ENCODE peak calls at places on chromosomes 12 and 14, in five cellular contexts. A is H9, K is neuronal stem cell, I is adipocyte, O is PC-3. W is an unnamed sample.
A peak's percentile ranks its signal among the peaks of the same experiment; 100 is the strongest.

GRCh38 chr14:101408077-101408831 is 153.0 kb upstream of the DIO3 start:
- DNase-seq in A (no peak), K (no peak), I (peak; percentile 82), O (peak; percentile 84), W (no peak)

GRCh38 chr12:107449891-107450290 is 235.7 kb upstream of the PWP1 start:
- DNase-seq in A (no peak), K (no peak), I (no peak), O (peak; percentile 50), W (no peak)

GRCh38 chr14:102727336-102728095 is 49.7 kb upstream of the TRAF3 start:
- DNase-seq in A (no peak), K (no peak), I (no peak), O (no peak), W (no peak)

GRCh38 chr12:118374126-118374725 is 1.5 kb upstream of the TAOK3 start:
- DNase-seq in A (no peak), K (no peak), I (no peak), O (no peak), W (no peak)

GRCh38 chr12:89439946-89440345 is 84.7 kb downstream of the GALNT4 start:
- DNase-seq in A (no peak), K (no peak), I (no peak), O (peak; percentile 31), W (no peak)

GRCh38 chr14:51562816-51563215 is 88.9 kb upstream of the FRMD6 start:
- DNase-seq in A (no peak), K (no peak), I (no peak), O (peak; percentile 40), W (no peak)

GRCh38 chr14:61147898-61148549 is 133.1 kb downstream of the TMEM30B start:
- DNase-seq in A (no peak), K (no peak), I (peak; percentile 80), O (peak; percentile 99), W (peak; percentile 57)

GRCh38 chr12:39804479-39805241 is 185.1 kb upstream of the ABCD2 start:
- DNase-seq in A (no peak), K (no peak), I (no peak), O (no peak), W (no peak)

GRCh38 chr14:91367173-91368171 is 50.1 kb downstream of the CCDC88C start:
- DNase-seq in A (no peak), K (no peak), I (no peak), O (peak; percentile 79), W (no peak)

GRCh38 chr14:37865719-37866549 is 270.5 kb downstream of the TTC6 start:
- DNase-seq in A (no peak), K (no peak), I (no peak), O (no peak), W (peak; percentile 32)

GRCh38 chr14:78152246-78153068 is 17.7 kb upstream of the NRXN3 start:
- DNase-seq in A (no peak), K (no peak), I (no peak), O (no peak), W (no peak)

GRCh38 chr14:61753631-61754030 is 8.6 kb upstream of the SNAPC1 start:
- DNase-seq in A (no peak), K (no peak), I (no peak), O (no peak), W (peak; percentile 12)

GRCh38 chr12:91920276-91920675 is 225.4 kb downstream of the BTG1 start:
- DNase-seq in A (no peak), K (no peak), I (peak; percentile 55), O (peak; percentile 44), W (no peak)

GRCh38 chr12:88251798-88252197 is 109.7 kb downstream of the TMTC3 start:
- DNase-seq in A (no peak), K (no peak), I (no peak), O (no peak), W (no peak)

GRCh38 chr12:108326254-108326750 is 12.8 kb downstream of the CMKLR1 start:
- DNase-seq in A (no peak), K (no peak), I (no peak), O (no peak), W (no peak)

GRCh38 chr12:14785568-14785967 is 17.7 kb downstream of the WBP11 start:
- DNase-seq in A (no peak), K (no peak), I (no peak), O (no peak), W (no peak)

GRCh38 chr14:55099741-55100140 is 29.3 kb upstream of the LGALS3 start:
- DNase-seq in A (no peak), K (no peak), I (peak; percentile 63), O (no peak), W (no peak)

GRCh38 chr12:129934977-129935376 is 31.2 kb upstream of the TMEM132D start:
- DNase-seq in A (no peak), K (no peak), I (no peak), O (no peak), W (no peak)

GRCh38 chr12:87150969-87151662 is 878.1 kb downstream of the C12orf50 start:
- DNase-seq in A (peak; percentile 40), K (no peak), I (no peak), O (peak; percentile 56), W (no peak)

GRCh38 chr14:99215277-99215676 is 56.7 kb downstream of the BCL11B start:
- DNase-seq in A (no peak), K (no peak), I (peak; percentile 93), O (no peak), W (no peak)

GRCh38 chr14:61562321-61563161 is 132.8 kb upstream of the HIF1A start:
- DNase-seq in A (no peak), K (no peak), I (peak; percentile 93), O (peak; percentile 100), W (peak; percentile 90)

GRCh38 chr12:27013606-27014084 is 539 bp downstream of the TM7SF3 start:
- DNase-seq in A (no peak), K (no peak), I (peak; percentile 56), O (peak; percentile 36), W (no peak)

GRCh38 chr12:82099216-82099615 is 259.0 kb downstream of the CCDC59 start:
- DNase-seq in A (no peak), K (no peak), I (no peak), O (no peak), W (no peak)

GRCh38 chr12:52867636-52868035 is 18.8 kb upstream of the KRT78 start:
- DNase-seq in A (peak; percentile 73), K (no peak), I (no peak), O (no peak), W (no peak)

GRCh38 chr14:26255213-26255612 is 342.6 kb downstream of the NOVA1 start:
- DNase-seq in A (no peak), K (no peak), I (peak; percentile 34), O (peak; percentile 37), W (no peak)

GRCh38 chr14:51066576-51066975 is 28.3 kb downstream of the TRIM9 start:
- DNase-seq in A (no peak), K (no peak), I (no peak), O (no peak), W (no peak)

GRCh38 chr14:43535231-43535838 is 971.7 kb downstream of the FSCB start:
- DNase-seq in A (peak; percentile 46), K (no peak), I (no peak), O (no peak), W (no peak)

GRCh38 chr14:72907886-72908285 is 14.0 kb upstream of the DPF3 start:
- DNase-seq in A (no peak), K (no peak), I (peak; percentile 51), O (peak; percentile 69), W (no peak)

GRCh38 chr12:6460751-6461371 is 9.0 kb downstream of the TAPBPL start:
- DNase-seq in A (no peak), K (no peak), I (no peak), O (no peak), W (no peak)

GRCh38 chr14:78530078-78530477 is 359.9 kb downstream of the NRXN3 start:
- DNase-seq in A (peak; percentile 56), K (peak; percentile 76), I (peak; percentile 31), O (peak; percentile 23), W (no peak)

GRCh38 chr12:27970981-27971489 is 1.5 kb downstream of the PTHLH start:
- DNase-seq in A (peak; percentile 62), K (no peak), I (no peak), O (peak; percentile 90), W (no peak)

GRCh38 chr14:29156096-29156495 is 389.5 kb downstream of the FOXG1 start:
- DNase-seq in A (no peak), K (no peak), I (no peak), O (no peak), W (no peak)

GRCh38 chr14:63039800-63040380 is 5.4 kb downstream of the KCNH5 start:
- DNase-seq in A (no peak), K (no peak), I (peak; percentile 71), O (peak; percentile 86), W (peak; percentile 31)

GRCh38 chr12:96208346-96208745 is 14.2 kb downstream of the ELK3 start:
- DNase-seq in A (no peak), K (no peak), I (peak; percentile 77), O (peak; percentile 25), W (no peak)

GRCh38 chr12:96204381-96204780 is 10.2 kb downstream of the ELK3 start:
- DNase-seq in A (no peak), K (no peak), I (no peak), O (no peak), W (no peak)

GRCh38 chr12:96206957-96207356 is 12.8 kb downstream of the ELK3 start:
- DNase-seq in A (no peak), K (no peak), I (no peak), O (no peak), W (no peak)

GRCh38 chr12:96208801-96209534 is 14.8 kb downstream of the ELK3 start:
- DNase-seq in A (no peak), K (no peak), I (no peak), O (no peak), W (no peak)

DNA sequence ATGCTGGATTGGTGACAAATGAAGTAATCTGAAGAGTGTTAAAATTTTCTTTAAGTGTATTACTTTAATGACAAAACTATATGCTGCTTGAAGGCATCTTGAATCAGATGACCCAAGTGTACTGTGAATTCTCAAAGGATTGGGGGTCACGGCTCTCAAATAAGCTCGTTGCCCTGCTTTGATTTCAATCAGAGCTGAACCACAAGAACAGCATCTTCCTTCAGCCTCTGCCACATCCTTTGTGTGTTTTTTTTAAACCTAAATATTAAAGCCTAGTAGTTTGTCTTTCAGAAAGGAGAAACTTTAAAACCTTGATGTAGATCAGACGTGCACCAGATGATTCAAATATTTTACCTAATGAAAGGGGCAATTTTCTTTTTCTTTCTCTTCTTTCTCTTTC is 11.7 kb downstream of the ELK3 start:
- DNase-seq in A (no peak), K (no peak), I (no peak), O (no peak), W (no peak)
- H3K9ac ChIP-seq in A (no peak overlapping the region), K (no peak overlapping the region), I (no peak overlapping the region), O (no peak overlapping the region), W (no peak overlapping the region)

DNA sequence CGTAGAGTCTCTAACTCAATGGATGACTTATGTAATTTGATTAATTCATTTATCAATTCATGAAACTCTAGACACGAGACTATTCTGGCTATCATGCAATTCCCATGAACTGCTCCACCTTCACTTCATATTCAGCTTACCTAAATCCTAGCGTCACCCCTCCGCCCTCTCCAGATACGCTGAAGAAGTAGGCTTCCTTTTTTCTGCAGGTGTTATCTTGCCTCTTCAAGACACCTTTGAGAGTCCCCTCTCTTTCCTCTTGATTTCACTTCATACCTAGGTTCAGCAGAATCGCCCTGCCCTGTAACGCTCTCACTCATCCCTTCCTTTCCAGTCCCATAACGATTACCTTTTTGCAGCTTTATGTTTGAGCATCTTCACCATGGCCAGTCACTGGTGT is 4.0 kb upstream of the RNASE4 start:
- DNase-seq in A (no peak), K (no peak), I (no peak), O (no peak), W (no peak)
- H3K9ac ChIP-seq in A (no peak overlapping the region), K (no peak overlapping the region), I (no peak overlapping the region), O (no peak overlapping the region), W (peak overlapping the region; percentile 95)

GRCh38 chr12:12720637-12721250 is 3.6 kb downstream of the CDKN1B start:
- DNase-seq in A (no peak), K (no peak), I (no peak), O (peak; percentile 7), W (no peak)
- H3K9ac ChIP-seq in A (no peak overlapping the region), K (no peak overlapping the region), I (peak overlapping the region; percentile 99), O (peak overlapping the region; percentile 99), W (peak overlapping the region; percentile 60)

GRCh38 chr14:48035836-48036235 is 360.4 kb upstream of the MDGA2 start:
- DNase-seq in A (peak; percentile 86), K (no peak), I (no peak), O (no peak), W (no peak)
- H3K9ac ChIP-seq in A (no peak overlapping the region), K (no peak overlapping the region), I (no peak overlapping the region), O (no peak overlapping the region), W (no peak overlapping the region)